ENCODE peak calls at places on chromosome 20, in eight cellular contexts. One of them, this sample, is unnamed.

GRCh38 chr20:6819599-6819998 is 52.1 kb downstream of the BMP2 start:
- DNase-seq in effector memory CD4-positive, alpha-beta T cell: no peak
- DNase-seq in adipocyte: no peak
- DNase-seq in nucleus accumbens: no peak
- DNase-seq in T-cell: no peak
- DNase-seq in OCI-LY7: no peak
- DNase-seq in activated T-cell treated with anti-CD3 and anti-CD28 coated beads, Interleukin-2, amount 50 U/mL, for 72 hours: no peak
- DNase-seq in bronchial epithelial cell: no peak
- DNase-seq in this sample: no peak

GRCh38 chr20:47540443-47541354 is 39.0 kb downstream of the NCOA3 start:
- DNase-seq in T-cell: no peak
- DNase-seq in activated T-cell treated with anti-CD3 and anti-CD28 coated beads, Interleukin-2, amount 50 U/mL, for 72 hours: no peak
- DNase-seq in effector memory CD4-positive, alpha-beta T cell: no peak
- DNase-seq in nucleus accumbens: no peak
- DNase-seq in adipocyte: peak; percentile 34
- DNase-seq in bronchial epithelial cell: no peak
- DNase-seq in OCI-LY7: peak; percentile 29
- DNase-seq in this sample: peak; percentile 41

GRCh38 chr20:17504898-17505663 is 26.1 kb downstream of the BFSP1 start:
- DNase-seq in T-cell: peak; percentile 11
- DNase-seq in adipocyte: peak; percentile 86
- DNase-seq in activated T-cell treated with anti-CD3 and anti-CD28 coated beads, Interleukin-2, amount 50 U/mL, for 72 hours: peak; percentile 67
- DNase-seq in nucleus accumbens: no peak
- DNase-seq in OCI-LY7: peak; percentile 79
- DNase-seq in effector memory CD4-positive, alpha-beta T cell: peak; percentile 19
- DNase-seq in bronchial epithelial cell: peak; percentile 68
- DNase-seq in this sample: peak; percentile 53

GRCh38 chr20:40582531-40582930 is 106.5 kb downstream of the MAFB start:
- DNase-seq in bronchial epithelial cell: no peak
- DNase-seq in T-cell: no peak
- DNase-seq in OCI-LY7: no peak
- DNase-seq in activated T-cell treated with anti-CD3 and anti-CD28 coated beads, Interleukin-2, amount 50 U/mL, for 72 hours: no peak
- DNase-seq in adipocyte: no peak
- DNase-seq in nucleus accumbens: no peak
- DNase-seq in effector memory CD4-positive, alpha-beta T cell: no peak
- DNase-seq in this sample: no peak

GRCh38 chr20:25317351-25318075 is 69.6 kb downstream of the PYGB start:
- DNase-seq in nucleus accumbens: no peak
- DNase-seq in OCI-LY7: no peak
- DNase-seq in bronchial epithelial cell: no peak
- DNase-seq in T-cell: no peak
- DNase-seq in effector memory CD4-positive, alpha-beta T cell: no peak
- DNase-seq in activated T-cell treated with anti-CD3 and anti-CD28 coated beads, Interleukin-2, amount 50 U/mL, for 72 hours: no peak
- DNase-seq in adipocyte: no peak
- DNase-seq in this sample: no peak

GRCh38 chr20:59696476-59696875 is 92.1 kb downstream of the PHACTR3 start:
- DNase-seq in bronchial epithelial cell: no peak
- DNase-seq in activated T-cell treated with anti-CD3 and anti-CD28 coated beads, Interleukin-2, amount 50 U/mL, for 72 hours: no peak
- DNase-seq in OCI-LY7: no peak
- DNase-seq in nucleus accumbens: no peak
- DNase-seq in effector memory CD4-positive, alpha-beta T cell: no peak
- DNase-seq in T-cell: no peak
- DNase-seq in adipocyte: no peak
- DNase-seq in this sample: no peak

GRCh38 chr20:9867196-9867980 is 28.5 kb upstream of the PAK5 start:
- DNase-seq in bronchial epithelial cell: no peak
- DNase-seq in T-cell: no peak
- DNase-seq in nucleus accumbens: no peak
- DNase-seq in effector memory CD4-positive, alpha-beta T cell: no peak
- DNase-seq in OCI-LY7: no peak
- DNase-seq in activated T-cell treated with anti-CD3 and anti-CD28 coated beads, Interleukin-2, amount 50 U/mL, for 72 hours: no peak
- DNase-seq in adipocyte: no peak
- DNase-seq in this sample: no peak

GRCh38 chr20:23877524-23877923 is 2.0 kb downstream of the CST5 start:
- DNase-seq in effector memory CD4-positive, alpha-beta T cell: no peak
- DNase-seq in OCI-LY7: no peak
- DNase-seq in T-cell: no peak
- DNase-seq in activated T-cell treated with anti-CD3 and anti-CD28 coated beads, Interleukin-2, amount 50 U/mL, for 72 hours: no peak
- DNase-seq in bronchial epithelial cell: no peak
- DNase-seq in nucleus accumbens: no peak
- DNase-seq in adipocyte: no peak
- DNase-seq in this sample: no peak

GRCh38 chr20:3812975-3813599 is 7.3 kb upstream of the AP5S1 start:
- DNase-seq in adipocyte: no peak
- DNase-seq in effector memory CD4-positive, alpha-beta T cell: no peak
- DNase-seq in activated T-cell treated with anti-CD3 and anti-CD28 coated beads, Interleukin-2, amount 50 U/mL, for 72 hours: no peak
- DNase-seq in bronchial epithelial cell: no peak
- DNase-seq in nucleus accumbens: no peak
- DNase-seq in OCI-LY7: no peak
- DNase-seq in T-cell: no peak
- DNase-seq in this sample: no peak

GRCh38 chr20:19973920-19974620 is 43.1 kb upstream of the NAA20 start:
- DNase-seq in activated T-cell treated with anti-CD3 and anti-CD28 coated beads, Interleukin-2, amount 50 U/mL, for 72 hours: no peak
- DNase-seq in OCI-LY7: no peak
- DNase-seq in effector memory CD4-positive, alpha-beta T cell: no peak
- DNase-seq in adipocyte: peak; percentile 93
- DNase-seq in nucleus accumbens: no peak
- DNase-seq in bronchial epithelial cell: peak; percentile 66
- DNase-seq in T-cell: no peak
- DNase-seq in this sample: no peak

GRCh38 chr20:519999-520398 is 23.6 kb downstream of the CSNK2A1 start:
- DNase-seq in nucleus accumbens: no peak
- DNase-seq in adipocyte: no peak
- DNase-seq in activated T-cell treated with anti-CD3 and anti-CD28 coated beads, Interleukin-2, amount 50 U/mL, for 72 hours: no peak
- DNase-seq in effector memory CD4-positive, alpha-beta T cell: no peak
- DNase-seq in OCI-LY7: no peak
- DNase-seq in bronchial epithelial cell: no peak
- DNase-seq in T-cell: no peak
- DNase-seq in this sample: no peak

GRCh38 chr20:3276400-3277015 is 37.5 kb upstream of the SLC4A11 start:
- DNase-seq in adipocyte: peak; percentile 24
- DNase-seq in bronchial epithelial cell: peak; percentile 28
- DNase-seq in OCI-LY7: peak; percentile 14
- DNase-seq in T-cell: no peak
- DNase-seq in nucleus accumbens: no peak
- DNase-seq in activated T-cell treated with anti-CD3 and anti-CD28 coated beads, Interleukin-2, amount 50 U/mL, for 72 hours: peak; percentile 15
- DNase-seq in effector memory CD4-positive, alpha-beta T cell: no peak
- DNase-seq in this sample: peak; percentile 66

GRCh38 chr20:17617868-17618672 is 48.2 kb downstream of the DSTN start:
- DNase-seq in effector memory CD4-positive, alpha-beta T cell: no peak
- DNase-seq in OCI-LY7: no peak
- DNase-seq in adipocyte: no peak
- DNase-seq in T-cell: no peak
- DNase-seq in nucleus accumbens: no peak
- DNase-seq in activated T-cell treated with anti-CD3 and anti-CD28 coated beads, Interleukin-2, amount 50 U/mL, for 72 hours: no peak
- DNase-seq in bronchial epithelial cell: no peak
- DNase-seq in this sample: no peak

GRCh38 chr20:62119591-62120364 is 2.5 kb upstream of the LSM14B start:
- DNase-seq in T-cell: no peak
- DNase-seq in nucleus accumbens: no peak
- DNase-seq in effector memory CD4-positive, alpha-beta T cell: no peak
- DNase-seq in OCI-LY7: no peak
- DNase-seq in activated T-cell treated with anti-CD3 and anti-CD28 coated beads, Interleukin-2, amount 50 U/mL, for 72 hours: no peak
- DNase-seq in adipocyte: no peak
- DNase-seq in bronchial epithelial cell: no peak
- DNase-seq in this sample: no peak

GRCh38 chr20:56974499-56975250 is 291.8 kb downstream of the BMP7 start:
- DNase-seq in OCI-LY7: peak; percentile 76
- DNase-seq in T-cell: no peak
- DNase-seq in nucleus accumbens: no peak
- DNase-seq in effector memory CD4-positive, alpha-beta T cell: no peak
- DNase-seq in activated T-cell treated with anti-CD3 and anti-CD28 coated beads, Interleukin-2, amount 50 U/mL, for 72 hours: peak; percentile 27
- DNase-seq in bronchial epithelial cell: peak; percentile 57
- DNase-seq in adipocyte: peak; percentile 86
- DNase-seq in this sample: peak; percentile 64